ENCODE peak calls at places on chromosomes 12 and 14, in nine cellular contexts. D is AG09319, A is RWPE1, Y is WTC11, E is heart left ventricle, Q is heart right ventricle, G is GM06990, S is foreskin fibroblast, J is body of pancreas. X is an unnamed sample.
A peak's percentile ranks its signal among the peaks of the same experiment; 100 is the strongest.

GRCh38 chr14:32657081-32657480 is 281.6 kb upstream of the NPAS3 start:
- DNase-seq in D (peak; percentile 16), A (peak; percentile 14), Y (no peak), E (peak; percentile 15), Q (peak; percentile 22), G (no peak), S (peak; percentile 75), J (peak; percentile 9), X (no peak)

GRCh38 chr14:49447725-49448124 is 138.5 kb downstream of the RPS29 start:
- DNase-seq in D (no peak), A (no peak), Y (no peak), E (no peak), Q (no peak), G (no peak), S (no peak), J (no peak), X (no peak)

GRCh38 chr12:99824900-99825562 is 159.7 kb downstream of the ANKS1B start:
- DNase-seq in D (no peak), A (no peak), Y (no peak), E (no peak), Q (no peak), G (no peak), S (peak; percentile 0), J (no peak), X (no peak)

GRCh38 chr12:52280319-52280795 is 5.9 kb downstream of the KRT86 start:
- DNase-seq in D (peak; percentile 93), A (peak; percentile 93), Y (no peak), E (peak; percentile 28), Q (peak; percentile 15), G (no peak), S (peak; percentile 95), J (peak; percentile 75), X (no peak)

GRCh38 chr12:76024102-76024781 is 7.3 kb downstream of the PHLDA1 start:
- DNase-seq in D (no peak), A (no peak), Y (no peak), E (no peak), Q (no peak), G (no peak), S (no peak), J (no peak), X (no peak)

GRCh38 chr12:56687225-56688128 is 607 bp downstream of the PTGES3 start:
- DNase-seq in D (no peak), A (peak; percentile 21), Y (peak; percentile 31), E (peak; percentile 36), Q (peak; percentile 45), G (peak; percentile 77), S (peak; percentile 50), J (peak; percentile 72), X (peak; percentile 28)

GRCh38 chr14:67566908-67567307 is 33.2 kb downstream of the PIGH start:
- DNase-seq in D (no peak), A (no peak), Y (no peak), E (no peak), Q (no peak), G (no peak), S (peak; percentile 38), J (no peak), X (no peak)

GRCh38 chr12:79997115-79997805 is 62.4 kb upstream of the PPP1R12A start:
- DNase-seq in D (no peak), A (no peak), Y (no peak), E (no peak), Q (no peak), G (peak; percentile 48), S (peak; percentile 5), J (no peak), X (no peak)

GRCh38 chr14:50260511-50260910 is 29.1 kb upstream of the SOS2 start:
- DNase-seq in D (peak; percentile 19), A (peak; percentile 17), Y (no peak), E (no peak), Q (no peak), G (no peak), S (peak; percentile 72), J (peak; percentile 9), X (peak; percentile 14)

GRCh38 chr12:116402163-116402939 is 124.9 kb upstream of the MED13L start:
- DNase-seq in D (no peak), A (no peak), Y (no peak), E (no peak), Q (no peak), G (no peak), S (no peak), J (no peak), X (no peak)

GRCh38 chr12:42213023-42213422 is 25.0 kb downstream of the YAF2 start:
- DNase-seq in D (no peak), A (peak; percentile 47), Y (no peak), E (no peak), Q (peak; percentile 18), G (no peak), S (peak; percentile 61), J (no peak), X (peak; percentile 86)

GRCh38 chr12:92558806-92559205 is 144.0 kb upstream of the PLEKHG7 start:
- DNase-seq in D (no peak), A (no peak), Y (no peak), E (no peak), Q (no peak), G (no peak), S (peak; percentile 67), J (no peak), X (no peak)

GRCh38 chr12:1840561-1840960 is 20.2 kb downstream of the LRTM2 start:
- DNase-seq in D (no peak), A (no peak), Y (peak; percentile 9), E (no peak), Q (no peak), G (no peak), S (no peak), J (no peak), X (no peak)

GRCh38 chr12:60494249-60494648 is 898.4 kb downstream of the SLC16A7 start:
- DNase-seq in D (peak; percentile 38), A (peak; percentile 35), Y (no peak), E (no peak), Q (no peak), G (no peak), S (peak; percentile 65), J (no peak), X (no peak)

DNA sequence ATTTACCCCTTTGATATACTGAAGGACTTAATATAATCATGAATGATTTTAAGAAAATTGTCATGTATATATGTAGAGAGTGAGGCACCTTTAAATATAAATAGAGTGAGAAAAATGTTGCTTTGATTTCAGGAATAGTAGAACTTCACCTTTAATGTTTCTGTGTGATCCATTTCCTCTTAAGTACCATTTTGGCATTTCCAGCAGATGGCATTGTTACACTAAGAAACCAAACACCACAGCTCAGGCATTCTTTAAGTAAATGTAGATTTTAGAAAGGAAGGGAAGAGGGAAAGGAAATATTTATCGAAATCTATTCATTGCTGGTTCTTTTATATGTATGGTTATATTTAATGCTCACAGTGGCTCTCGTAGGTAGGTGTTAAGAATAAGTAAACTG is 556.7 kb upstream of the FBXO33 start:
- DNase-seq in D (no peak), A (peak; percentile 1), Y (no peak), E (no peak), Q (no peak), G (no peak), S (peak; percentile 0), J (no peak), X (no peak)
- TF ChIP-seq CTCF in D (no peak), A (peak; percentile 40), Y (no peak), E (peak; percentile 18), Q (peak; percentile 33), G (no peak), S (no peak), J (peak; percentile 37), X (peak; percentile 26)

GRCh38 chr14:100072783-100073346 is 7.6 kb downstream of the EVL start:
- DNase-seq in D (no peak), A (no peak), Y (no peak), E (no peak), Q (no peak), G (peak; percentile 47), S (no peak), J (no peak), X (no peak)
- TF ChIP-seq CTCF in D (no peak), A (no peak), Y (no peak), E (no peak), Q (no peak), G (peak; percentile 75), S (no peak), J (no peak), X (no peak)

GRCh38 chr12:65557425-65558167 is 266.7 kb upstream of the HMGA2 start:
- DNase-seq in D (no peak), A (no peak), Y (no peak), E (no peak), Q (no peak), G (no peak), S (no peak), J (no peak), X (no peak)

GRCh38 chr12:65561798-65562382 is 262.4 kb upstream of the HMGA2 start:
- DNase-seq in D (no peak), A (no peak), Y (no peak), E (no peak), Q (no peak), G (no peak), S (peak; percentile 83), J (no peak), X (no peak)

GRCh38 chr12:65556676-65557424 is 267.4 kb upstream of the HMGA2 start:
- DNase-seq in D (peak; percentile 56), A (peak; percentile 85), Y (peak; percentile 86), E (peak; percentile 69), Q (peak; percentile 76), G (peak; percentile 36), S (peak; percentile 95), J (peak; percentile 84), X (peak; percentile 71)
- TF ChIP-seq CTCF in D (peak; percentile 98), A (peak; percentile 97), Y (peak; percentile 77), E (peak; percentile 92), Q (peak; percentile 91), G (peak; percentile 93), S (peak; percentile 76), J (peak; percentile 85), X (peak; percentile 86)

GRCh38 chr14:92641306-92641705 is 107.1 kb downstream of the LGMN start:
- DNase-seq in D (no peak), A (no peak), Y (no peak), E (no peak), Q (no peak), G (no peak), S (no peak), J (no peak), X (no peak)

GRCh38 chr14:92644601-92645515 is 103.6 kb downstream of the LGMN start:
- DNase-seq in D (no peak), A (no peak), Y (no peak), E (no peak), Q (no peak), G (no peak), S (no peak), J (no peak), X (no peak)

GRCh38 chr14:92645841-92646478 is 102.5 kb downstream of the LGMN start:
- DNase-seq in D (peak; percentile 76), A (no peak), Y (no peak), E (no peak), Q (no peak), G (no peak), S (peak; percentile 74), J (no peak), X (no peak)

GRCh38 chr14:92646952-92647461 is 101.4 kb downstream of the LGMN start:
- DNase-seq in D (peak; percentile 89), A (no peak), Y (no peak), E (no peak), Q (no peak), G (no peak), S (peak; percentile 79), J (no peak), X (no peak)

DNA sequence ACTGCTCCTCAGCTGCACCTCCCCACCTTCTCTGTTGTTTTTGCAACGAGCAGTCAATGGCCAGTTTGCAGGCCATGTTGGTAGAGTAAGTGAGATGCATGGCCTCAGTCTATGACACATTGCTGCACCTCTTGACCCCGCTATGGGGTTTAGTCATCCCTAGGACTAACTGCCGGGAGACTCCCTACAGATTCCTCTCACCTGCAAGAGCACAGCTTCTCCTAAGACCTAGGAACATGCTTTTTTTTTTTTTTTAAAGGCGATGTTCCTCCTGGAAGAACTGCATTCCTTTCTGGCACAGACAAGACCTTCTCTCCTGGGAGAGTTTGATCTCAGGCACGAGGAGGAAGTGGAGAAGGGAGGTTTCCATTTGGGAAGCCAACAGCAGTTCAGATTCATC is 104.3 kb downstream of the LGMN start:
- DNase-seq in D (no peak), A (peak; percentile 94), Y (no peak), E (no peak), Q (no peak), G (no peak), S (peak; percentile 78), J (no peak), X (no peak)
- TF ChIP-seq CTCF in D (no peak), A (no peak), Y (no peak), E (no peak), Q (no peak), G (no peak), S (no peak), J (no peak), X (no peak)